ENCODE peak calls at places on chromosomes 13 and 19, in ten cellular contexts. One of them, this sample, is unnamed.

GRCh38 chr19:17328517-17329060 is 6.1 kb downstream of the ANO8 start:
- DNase-seq in mammary epithelial cell: no peak
- DNase-seq in psoas muscle: no peak
- DNase-seq in GM23338: peak
- DNase-seq in tibial nerve: no peak
- DNase-seq in dorsolateral prefrontal cortex: no peak
- DNase-seq in WTC11: peak
- DNase-seq in Peyer's patch: no peak
- DNase-seq in omental fat pad: no peak
- DNase-seq in fibroblast of the aortic adventitia: no peak
- DNase-seq in this sample: no peak

GRCh38 chr13:62837895-62838294 is 1422.2 kb upstream of the PCDH20 start:
- DNase-seq in tibial nerve: no peak
- DNase-seq in WTC11: no peak
- DNase-seq in Peyer's patch: no peak
- DNase-seq in psoas muscle: no peak
- DNase-seq in mammary epithelial cell: no peak
- DNase-seq in dorsolateral prefrontal cortex: no peak
- DNase-seq in omental fat pad: no peak
- DNase-seq in fibroblast of the aortic adventitia: peak
- DNase-seq in GM23338: no peak
- DNase-seq in this sample: no peak

GRCh38 chr13:44240611-44241010 is 133.0 kb upstream of the SERP2 start:
- DNase-seq in omental fat pad: no peak
- DNase-seq in mammary epithelial cell: no peak
- DNase-seq in psoas muscle: no peak
- DNase-seq in WTC11: no peak
- DNase-seq in tibial nerve: no peak
- DNase-seq in GM23338: no peak
- DNase-seq in fibroblast of the aortic adventitia: no peak
- DNase-seq in Peyer's patch: no peak
- DNase-seq in dorsolateral prefrontal cortex: no peak
- DNase-seq in this sample: no peak

GRCh38 chr13:57633950-57634828 is 2.6 kb downstream of the PCDH17 start:
- DNase-seq in mammary epithelial cell: no peak
- DNase-seq in GM23338: peak
- DNase-seq in tibial nerve: no peak
- DNase-seq in fibroblast of the aortic adventitia: no peak
- DNase-seq in omental fat pad: no peak
- DNase-seq in Peyer's patch: no peak
- DNase-seq in dorsolateral prefrontal cortex: peak
- DNase-seq in psoas muscle: no peak
- DNase-seq in WTC11: peak
- DNase-seq in this sample: no peak

GRCh38 chr13:37058801-37059135 is 720 bp downstream of the SUPT20H start:
- DNase-seq in Peyer's patch: no peak
- DNase-seq in fibroblast of the aortic adventitia: no peak
- DNase-seq in tibial nerve: no peak
- DNase-seq in omental fat pad: no peak
- DNase-seq in GM23338: peak
- DNase-seq in dorsolateral prefrontal cortex: no peak
- DNase-seq in mammary epithelial cell: no peak
- DNase-seq in psoas muscle: no peak
- DNase-seq in WTC11: no peak
- DNase-seq in this sample: no peak

GRCh38 chr13:100506600-100507422 is 81.8 kb downstream of the GGACT start:
- DNase-seq in mammary epithelial cell: no peak
- DNase-seq in omental fat pad: no peak
- DNase-seq in tibial nerve: no peak
- DNase-seq in GM23338: no peak
- DNase-seq in WTC11: no peak
- DNase-seq in Peyer's patch: no peak
- DNase-seq in psoas muscle: no peak
- DNase-seq in dorsolateral prefrontal cortex: no peak
- DNase-seq in fibroblast of the aortic adventitia: no peak
- DNase-seq in this sample: no peak

GRCh38 chr19:35029737-35030256 is 473 bp upstream of the SCN1B start:
- DNase-seq in GM23338: peak
- DNase-seq in WTC11: no peak
- DNase-seq in dorsolateral prefrontal cortex: no peak
- DNase-seq in mammary epithelial cell: peak
- DNase-seq in Peyer's patch: no peak
- DNase-seq in tibial nerve: no peak
- DNase-seq in fibroblast of the aortic adventitia: no peak
- DNase-seq in psoas muscle: no peak
- DNase-seq in omental fat pad: no peak
- DNase-seq in this sample: no peak

GRCh38 chr13:21243843-21244184 is 67.4 kb downstream of the MRPL57 start:
- DNase-seq in Peyer's patch: no peak
- DNase-seq in mammary epithelial cell: no peak
- DNase-seq in fibroblast of the aortic adventitia: no peak
- DNase-seq in WTC11: no peak
- DNase-seq in psoas muscle: no peak
- DNase-seq in GM23338: no peak
- DNase-seq in dorsolateral prefrontal cortex: no peak
- DNase-seq in omental fat pad: no peak
- DNase-seq in tibial nerve: no peak
- DNase-seq in this sample: no peak

GRCh38 chr19:37218592-37218935 is 550 bp downstream of the ZNF383 start:
- DNase-seq in GM23338: no peak
- DNase-seq in omental fat pad: no peak
- DNase-seq in mammary epithelial cell: no peak
- DNase-seq in dorsolateral prefrontal cortex: no peak
- DNase-seq in WTC11: no peak
- DNase-seq in fibroblast of the aortic adventitia: peak
- DNase-seq in tibial nerve: no peak
- DNase-seq in psoas muscle: no peak
- DNase-seq in Peyer's patch: no peak
- DNase-seq in this sample: peak

GRCh38 chr13:83692800-83693199 is 189.5 kb downstream of the SLITRK1 start:
- DNase-seq in GM23338: peak
- DNase-seq in psoas muscle: no peak
- DNase-seq in WTC11: no peak
- DNase-seq in Peyer's patch: no peak
- DNase-seq in tibial nerve: no peak
- DNase-seq in omental fat pad: no peak
- DNase-seq in dorsolateral prefrontal cortex: no peak
- DNase-seq in fibroblast of the aortic adventitia: no peak
- DNase-seq in mammary epithelial cell: no peak
- DNase-seq in this sample: no peak

GRCh38 chr19:10045371-10045770 is 32.1 kb downstream of the RDH8 start:
- DNase-seq in fibroblast of the aortic adventitia: no peak
- DNase-seq in mammary epithelial cell: no peak
- DNase-seq in dorsolateral prefrontal cortex: no peak
- DNase-seq in WTC11: no peak
- DNase-seq in tibial nerve: no peak
- DNase-seq in omental fat pad: no peak
- DNase-seq in psoas muscle: no peak
- DNase-seq in GM23338: no peak
- DNase-seq in Peyer's patch: no peak
- DNase-seq in this sample: no peak

GRCh38 chr19:30792561-30793505 is 420.6 kb downstream of the ZNF536 start:
- DNase-seq in GM23338: no peak
- DNase-seq in mammary epithelial cell: no peak
- DNase-seq in omental fat pad: no peak
- DNase-seq in WTC11: no peak
- DNase-seq in tibial nerve: no peak
- DNase-seq in fibroblast of the aortic adventitia: no peak
- DNase-seq in Peyer's patch: no peak
- DNase-seq in dorsolateral prefrontal cortex: no peak
- DNase-seq in psoas muscle: no peak
- DNase-seq in this sample: no peak

DNA sequence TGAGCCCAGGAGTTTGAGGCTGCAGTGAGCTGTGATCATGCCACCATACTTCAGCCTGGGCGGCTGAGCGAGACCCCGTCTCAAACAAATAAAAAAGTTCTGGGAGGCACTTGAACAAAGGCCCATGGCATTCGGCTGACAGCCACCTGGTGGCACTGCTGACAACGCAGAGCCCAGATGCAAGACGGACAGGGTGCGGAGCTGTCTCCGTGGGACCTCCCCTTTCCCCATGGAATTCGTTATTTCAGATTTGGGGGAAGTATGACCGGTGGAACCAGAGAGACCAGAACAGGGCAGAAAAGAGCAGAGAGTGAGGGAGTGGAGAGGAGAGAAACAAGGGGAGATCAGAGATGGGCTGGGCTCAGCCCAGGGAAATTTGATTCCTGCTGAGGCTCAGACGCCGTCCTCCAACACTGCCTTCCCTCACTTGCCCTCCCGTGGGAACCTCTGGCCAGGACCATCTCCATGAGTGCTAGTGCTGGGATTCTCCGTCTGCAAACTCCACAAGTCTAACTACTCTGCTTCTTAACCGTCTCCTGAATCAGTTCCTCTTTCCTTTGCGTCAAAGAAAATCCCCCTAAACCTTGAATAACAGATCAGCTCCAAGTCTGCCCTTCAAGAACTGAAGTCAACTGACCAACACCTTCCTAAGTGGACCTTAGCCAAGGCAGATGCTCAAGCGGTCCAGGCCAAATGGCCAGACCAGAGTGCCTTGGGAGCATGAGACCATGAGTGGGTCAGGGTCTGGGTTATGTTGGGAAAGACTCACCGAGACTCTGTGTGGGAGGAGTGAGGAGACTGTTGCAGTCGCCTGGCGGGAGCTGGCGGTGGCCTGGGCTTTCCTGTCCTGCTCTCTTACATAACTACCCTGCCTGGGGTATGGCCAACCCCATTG is 11.9 kb upstream of the ATF5 start:
- DNase-seq in dorsolateral prefrontal cortex: no peak
- DNase-seq in WTC11: peak
- DNase-seq in fibroblast of the aortic adventitia: no peak
- DNase-seq in psoas muscle: no peak
- DNase-seq in tibial nerve: no peak
- DNase-seq in Peyer's patch: no peak
- DNase-seq in omental fat pad: no peak
- DNase-seq in GM23338: peak
- DNase-seq in mammary epithelial cell: no peak
- DNase-seq in this sample: no peak
- TF ChIP-seq CTCF in dorsolateral prefrontal cortex: no peak
- TF ChIP-seq CTCF in WTC11: peak
- TF ChIP-seq CTCF in fibroblast of the aortic adventitia: peak
- TF ChIP-seq CTCF in psoas muscle: no peak
- TF ChIP-seq CTCF in tibial nerve: no peak
- TF ChIP-seq CTCF in Peyer's patch: no peak
- TF ChIP-seq CTCF in omental fat pad: no peak
- TF ChIP-seq CTCF in GM23338: peak
- TF ChIP-seq CTCF in mammary epithelial cell: no peak
- TF ChIP-seq CTCF in this sample: peak

GRCh38 chr13:98242403-98242802 is 65.3 kb upstream of the RNF113B start:
- DNase-seq in fibroblast of the aortic adventitia: no peak
- DNase-seq in omental fat pad: no peak
- DNase-seq in tibial nerve: no peak
- DNase-seq in mammary epithelial cell: no peak
- DNase-seq in WTC11: no peak
- DNase-seq in dorsolateral prefrontal cortex: no peak
- DNase-seq in GM23338: no peak
- DNase-seq in Peyer's patch: no peak
- DNase-seq in psoas muscle: no peak
- DNase-seq in this sample: no peak
- TF ChIP-seq CTCF in fibroblast of the aortic adventitia: no peak
- TF ChIP-seq CTCF in omental fat pad: no peak
- TF ChIP-seq CTCF in tibial nerve: no peak
- TF ChIP-seq CTCF in mammary epithelial cell: no peak
- TF ChIP-seq CTCF in WTC11: no peak
- TF ChIP-seq CTCF in dorsolateral prefrontal cortex: no peak
- TF ChIP-seq CTCF in GM23338: no peak
- TF ChIP-seq CTCF in Peyer's patch: no peak
- TF ChIP-seq CTCF in psoas muscle: no peak
- TF ChIP-seq CTCF in this sample: no peak

GRCh38 chr13:65028101-65028500 is 2202.0 kb downstream of the PCDH9 start:
- DNase-seq in tibial nerve: no peak
- DNase-seq in GM23338: no peak
- DNase-seq in dorsolateral prefrontal cortex: no peak
- DNase-seq in mammary epithelial cell: no peak
- DNase-seq in psoas muscle: no peak
- DNase-seq in omental fat pad: no peak
- DNase-seq in fibroblast of the aortic adventitia: no peak
- DNase-seq in WTC11: no peak
- DNase-seq in Peyer's patch: no peak
- DNase-seq in this sample: no peak
- TF ChIP-seq CTCF in tibial nerve: no peak
- TF ChIP-seq CTCF in GM23338: no peak
- TF ChIP-seq CTCF in dorsolateral prefrontal cortex: no peak
- TF ChIP-seq CTCF in mammary epithelial cell: no peak
- TF ChIP-seq CTCF in psoas muscle: no peak
- TF ChIP-seq CTCF in omental fat pad: no peak
- TF ChIP-seq CTCF in fibroblast of the aortic adventitia: no peak
- TF ChIP-seq CTCF in WTC11: no peak
- TF ChIP-seq CTCF in Peyer's patch: no peak
- TF ChIP-seq CTCF in this sample: no peak

DNA sequence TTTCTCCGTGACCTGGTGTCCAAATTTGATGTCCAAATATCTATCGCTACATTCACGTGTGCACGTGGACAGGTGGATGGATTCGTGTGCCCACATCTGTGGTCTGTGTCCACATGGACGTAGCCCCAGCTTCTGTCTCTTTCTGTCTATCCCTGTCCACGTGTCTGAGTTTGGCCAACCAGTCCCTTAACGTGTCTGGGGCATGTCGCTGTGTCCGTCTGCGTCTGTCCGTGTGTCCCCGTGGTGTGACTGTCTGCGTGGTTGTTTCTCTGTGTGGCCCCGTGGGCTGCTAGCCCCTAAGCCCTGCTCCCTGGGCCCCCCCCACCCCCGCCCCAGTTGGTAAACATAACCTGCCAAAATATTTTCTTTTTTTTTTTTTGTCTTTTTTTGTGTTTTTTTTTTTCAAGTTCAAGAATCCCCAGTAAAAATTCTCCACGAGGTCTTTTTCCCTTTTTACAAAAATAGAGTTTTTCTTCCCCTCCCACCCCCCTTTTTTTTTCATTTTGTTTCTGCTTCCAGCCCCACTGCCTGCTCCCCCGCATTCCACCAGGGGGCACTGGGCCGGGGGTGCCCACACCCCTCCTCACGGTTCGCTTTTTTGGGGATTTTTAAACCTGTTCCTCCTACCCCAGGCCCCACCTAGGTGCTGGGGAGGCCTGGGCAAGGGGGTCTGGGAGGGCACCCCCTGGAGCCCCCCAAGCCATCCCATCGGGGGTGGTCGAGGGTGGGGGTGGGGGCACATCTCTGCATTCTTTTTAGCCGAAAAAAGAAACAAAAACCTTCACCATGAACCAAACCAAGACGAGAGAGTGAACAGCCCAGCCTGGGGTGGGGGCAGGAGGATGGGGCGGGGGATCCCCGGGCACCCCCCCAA is 18.3 kb downstream of the PRKCSH start:
- DNase-seq in Peyer's patch: no peak
- DNase-seq in psoas muscle: no peak
- DNase-seq in mammary epithelial cell: no peak
- DNase-seq in fibroblast of the aortic adventitia: no peak
- DNase-seq in omental fat pad: no peak
- DNase-seq in dorsolateral prefrontal cortex: no peak
- DNase-seq in GM23338: peak
- DNase-seq in tibial nerve: no peak
- DNase-seq in WTC11: peak
- DNase-seq in this sample: no peak
- TF ChIP-seq CTCF in Peyer's patch: peak
- TF ChIP-seq CTCF in psoas muscle: peak
- TF ChIP-seq CTCF in mammary epithelial cell: peak
- TF ChIP-seq CTCF in fibroblast of the aortic adventitia: peak
- TF ChIP-seq CTCF in omental fat pad: no peak
- TF ChIP-seq CTCF in dorsolateral prefrontal cortex: no peak
- TF ChIP-seq CTCF in GM23338: peak
- TF ChIP-seq CTCF in tibial nerve: peak
- TF ChIP-seq CTCF in WTC11: peak
- TF ChIP-seq CTCF in this sample: peak